ENCODE peak calls at places on chromosome 12, in five cellular contexts. M is HCT116, Z is GM12878, L is HepG2, B is K562. Y is an unnamed sample.

GRCh38 chr12:67666605-67667004 is 18.1 kb downstream of the DYRK2 start:
- DNase-seq in M (no peak), Z (no peak), L (no peak), B (no peak), Y (no peak)

GRCh38 chr12:120799417-120800045 is 73.9 kb downstream of the ACADS start:
- DNase-seq in M (no peak), Z (peak; percentile 28), L (peak; percentile 63), B (no peak), Y (no peak)

GRCh38 chr12:104792570-104792969 is 165.5 kb downstream of the SLC41A2 start:
- DNase-seq in M (peak; percentile 39), Z (no peak), L (no peak), B (no peak), Y (no peak)

GRCh38 chr12:34304546-34304945 is 282.2 kb downstream of the ALG10 start:
- DNase-seq in M (no peak), Z (no peak), L (no peak), B (no peak), Y (no peak)

GRCh38 chr12:88142610-88142991 is 494 bp downstream of the TMTC3 start:
- DNase-seq in M (no peak), Z (no peak), L (peak; percentile 2), B (peak; percentile 16), Y (no peak)

GRCh38 chr12:42584539-42585174 is 4.9 kb downstream of the PRICKLE1 start:
- DNase-seq in M (no peak), Z (no peak), L (no peak), B (no peak), Y (no peak)

GRCh38 chr12:12718382-12718761 is 1.2 kb downstream of the CDKN1B start:
- DNase-seq in M (no peak), Z (no peak), L (no peak), B (no peak), Y (no peak)

GRCh38 chr12:127145929-127146789 is 1120.8 kb upstream of the TMEM132C start:
- DNase-seq in M (peak; percentile 28), Z (no peak), L (no peak), B (peak; percentile 94), Y (no peak)

GRCh38 chr12:114692558-114693531 is 8.9 kb upstream of the TBX3 start:
- DNase-seq in M (no peak), Z (no peak), L (no peak), B (no peak), Y (peak; percentile 69)

GRCh38 chr12:62689042-62689839 is 222.6 kb downstream of the MON2 start:
- DNase-seq in M (no peak), Z (no peak), L (no peak), B (no peak), Y (no peak)

GRCh38 chr12:40834321-40834720 is 142.1 kb downstream of the CNTN1 start:
- DNase-seq in M (no peak), Z (no peak), L (no peak), B (no peak), Y (no peak)

GRCh38 chr12:115259968-115260806 is 576.2 kb upstream of the TBX3 start:
- DNase-seq in M (no peak), Z (no peak), L (peak; percentile 28), B (no peak), Y (no peak)

GRCh38 chr12:94326727-94327126 is 132.9 kb downstream of the CEP83 start:
- DNase-seq in M (no peak), Z (no peak), L (no peak), B (no peak), Y (no peak)

GRCh38 chr12:21502164-21502496 is 541 bp downstream of the GOLT1B start:
- DNase-seq in M (no peak), Z (peak; percentile 1), L (peak; percentile 11), B (no peak), Y (no peak)

GRCh38 chr12:54127538-54128259 is 61.1 kb downstream of the SMUG1 start:
- DNase-seq in M (no peak), Z (no peak), L (no peak), B (no peak), Y (no peak)

GRCh38 chr12:101959607-101960006 is 82.2 kb downstream of the DRAM1 start:
- DNase-seq in M (no peak), Z (no peak), L (no peak), B (no peak), Y (no peak)
- TF ChIP-seq EZH2 in M (no peak), Z (no peak), L (no peak), B (no peak), Y (no peak)

GRCh38 chr12:132182206-132182710 is 38.0 kb downstream of the NOC4L start:
- DNase-seq in M (no peak), Z (no peak), L (no peak), B (no peak), Y (no peak)
- TF ChIP-seq SIN3A in M (no peak), Z (no peak), L (no peak), B (no peak), Y (no peak)

GRCh38 chr12:51269174-51270066 is 795 bp downstream of the SMAGP start:
- DNase-seq in M (no peak), Z (no peak), L (peak; percentile 54), B (no peak), Y (peak; percentile 87)
- TF ChIP-seq ATF3 in M (no peak), Z (no peak), L (no peak), B (no peak), Y (no peak)

GRCh38 chr12:132605055-132605441 is 5.3 kb downstream of the LRCOL1 start:
- DNase-seq in M (no peak), Z (no peak), L (no peak), B (no peak), Y (no peak)

GRCh38 chr12:132603240-132604107 is 6.9 kb downstream of the LRCOL1 start:
- DNase-seq in M (no peak), Z (no peak), L (no peak), B (no peak), Y (no peak)

GRCh38 chr12:132602578-132603239 is 7.7 kb downstream of the LRCOL1 start:
- DNase-seq in M (no peak), Z (no peak), L (no peak), B (no peak), Y (no peak)

GRCh38 chr12:132605892-132606291 is 4.5 kb downstream of the LRCOL1 start:
- DNase-seq in M (no peak), Z (no peak), L (no peak), B (no peak), Y (no peak)

GRCh38 chr12:132604108-132605054 is 6.0 kb downstream of the LRCOL1 start:
- DNase-seq in M (no peak), Z (no peak), L (no peak), B (no peak), Y (no peak)
- TF ChIP-seq EZH2 in M (no peak), Z (no peak), L (no peak), B (no peak), Y (no peak)

DNA sequence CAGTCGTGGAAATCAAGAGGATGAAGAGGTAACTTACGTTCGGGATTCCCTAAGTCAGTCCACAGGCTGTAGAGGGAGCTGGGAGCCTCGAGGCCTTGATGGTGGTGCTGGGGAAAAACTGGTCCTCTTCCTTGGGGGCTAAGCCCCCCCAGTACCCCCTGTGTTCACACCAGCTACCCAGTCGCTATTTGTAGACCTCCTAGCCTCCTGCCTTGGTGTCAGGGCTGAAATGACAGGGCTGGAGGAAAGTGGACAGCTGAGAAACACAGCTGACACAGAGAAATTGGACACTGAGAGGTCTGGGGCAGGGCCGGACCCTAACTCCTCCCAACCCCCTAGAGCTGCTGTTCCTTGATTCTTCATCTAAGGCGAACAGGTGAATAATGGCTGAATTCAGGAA is at the start of gene STAC3:
- DNase-seq in M (no peak), Z (no peak), L (no peak), B (no peak), Y (no peak)
- TF ChIP-seq SIN3A in M (no peak), Z (no peak), L (no peak), B (no peak), Y (no peak)

DNA sequence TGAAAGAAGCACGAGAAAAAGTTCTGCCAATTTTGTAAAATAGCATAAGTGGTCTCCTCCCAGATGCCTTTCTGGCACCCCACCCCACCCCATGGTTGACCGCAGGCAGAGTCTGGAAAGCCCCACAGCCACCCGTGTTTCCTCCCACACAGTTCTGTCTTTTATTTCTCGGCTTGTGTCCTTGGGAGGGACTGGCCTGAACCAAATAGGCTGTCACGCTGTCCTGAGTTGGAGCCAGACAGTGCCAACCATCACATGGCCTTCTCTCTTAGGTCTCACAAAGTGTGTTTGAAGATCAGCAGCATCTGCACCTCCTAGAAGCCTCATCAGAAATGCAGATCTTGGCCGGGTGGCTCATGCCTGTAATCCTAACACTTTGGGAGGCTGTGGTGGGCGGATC is 10.2 kb upstream of the LTA4H start:
- DNase-seq in M (no peak), Z (no peak), L (no peak), B (no peak), Y (no peak)
- TF ChIP-seq ATF3 in M (no peak), Z (no peak), L (no peak), B (no peak), Y (no peak)

DNA sequence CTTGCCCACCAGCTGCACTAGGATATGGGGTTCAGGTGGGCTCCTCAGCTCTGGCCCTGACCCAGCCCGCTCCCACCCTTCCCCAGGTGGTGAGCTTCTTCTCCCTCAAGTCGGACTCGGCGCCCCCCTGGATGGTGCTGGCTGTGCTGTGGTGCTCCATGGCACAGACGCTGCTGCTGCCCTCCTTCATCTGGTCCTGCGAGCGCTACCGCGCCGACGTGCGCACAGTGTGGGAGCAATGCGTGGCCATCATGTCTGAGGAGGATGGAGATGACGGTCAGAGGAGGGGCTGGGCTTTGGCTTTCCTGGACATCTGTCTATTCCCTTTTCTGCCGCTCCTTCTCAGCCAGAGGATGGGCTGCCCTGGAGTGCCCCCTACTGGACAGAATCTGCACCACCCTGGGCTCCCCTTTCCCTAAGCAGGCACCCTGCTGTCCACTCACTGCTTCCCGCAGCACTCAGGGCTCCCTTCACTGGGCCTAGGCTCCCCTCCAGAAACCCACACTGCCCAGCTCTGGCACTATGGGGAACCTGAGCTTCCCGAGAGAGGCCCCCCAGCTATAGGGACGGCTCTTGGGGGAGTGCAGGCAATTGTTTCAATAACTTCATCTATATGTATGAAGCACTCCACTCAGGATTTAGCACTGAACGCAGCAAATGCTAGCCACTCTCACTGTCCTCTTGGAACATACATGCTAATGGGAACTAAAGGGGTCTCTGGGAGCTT is 2.6 kb upstream of the P3H3 start:
- DNase-seq in M (peak; percentile 47), Z (no peak), L (peak; percentile 67), B (peak; percentile 78), Y (peak; percentile 61)
- TF ChIP-seq EZH2 in M (no peak), Z (no peak), L (no peak), B (no peak), Y (no peak)

GRCh38 chr12:85369365-85370154 is 89.5 kb downstream of the ALX1 start:
- DNase-seq in M (no peak), Z (no peak), L (no peak), B (no peak), Y (no peak)
- TF ChIP-seq SIN3A in M (no peak), Z (no peak), L (no peak), B (no peak), Y (no peak)

DNA sequence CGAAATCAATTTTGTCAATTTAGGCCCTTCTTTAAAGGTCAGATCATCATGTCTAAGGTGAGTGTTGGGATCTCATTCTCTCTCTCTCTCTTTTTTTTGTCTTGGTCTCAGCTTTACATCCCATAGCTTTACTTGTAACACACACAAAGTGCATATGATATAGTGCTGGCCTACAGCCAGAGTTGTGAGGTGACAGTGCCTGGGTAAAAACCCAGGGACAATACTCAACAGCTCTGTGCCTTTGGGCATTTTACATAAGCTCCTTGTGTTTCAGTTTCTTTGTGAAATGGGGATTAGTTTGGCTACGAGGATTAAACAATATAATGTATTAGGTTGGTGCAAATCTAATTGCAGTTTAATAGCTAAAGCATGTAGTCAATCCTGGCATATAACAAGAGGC is 40.2 kb downstream of the GRIP1 start:
- DNase-seq in M (no peak), Z (no peak), L (no peak), B (no peak), Y (no peak)
- TF ChIP-seq ATF3 in M (no peak), Z (no peak), L (no peak), B (no peak), Y (no peak)